ENCODE peak calls at places on chromosome 13, in five cellular contexts. Q, R, O, P and C are unnamed samples.

GRCh38 chr13:40352807-40353562 is 313.5 kb downstream of the FOXO1 start:
- DNase-seq in O (no peak), Q (no peak), R (no peak), P (no peak), C (no peak)

GRCh38 chr13:107043016-107043957 is 475.4 kb upstream of the ARGLU1 start:
- DNase-seq in P (no peak), Q (no peak), R (no peak), O (no peak), C (no peak)

GRCh38 chr13:107799001-107799400 is 416.3 kb downstream of the LIG4 start:
- DNase-seq in O (no peak), P (peak; percentile 8), R (no peak), Q (no peak), C (no peak)

GRCh38 chr13:58085819-58086218 is 454.3 kb downstream of the PCDH17 start:
- DNase-seq in O (no peak), R (no peak), P (no peak), Q (no peak), C (no peak)

GRCh38 chr13:63085851-63086250 is 1670.2 kb upstream of the PCDH20 start:
- DNase-seq in R (no peak), Q (no peak), P (no peak), O (no peak), C (no peak)

GRCh38 chr13:51980918-51981317 is 30.3 kb downstream of the ATP7B start:
- DNase-seq in O (no peak), P (no peak), R (no peak), Q (no peak), C (no peak)

GRCh38 chr13:62278271-62278670 is 862.6 kb upstream of the PCDH20 start:
- DNase-seq in Q (no peak), R (no peak), P (no peak), O (no peak), C (no peak)

GRCh38 chr13:50208826-50209335 is 193.6 kb downstream of the KCNRG start:
- DNase-seq in P (peak; percentile 77), O (no peak), Q (peak; percentile 58), R (peak; percentile 79), C (no peak)

GRCh38 chr13:90532861-90533260 is 814.6 kb upstream of the MIR17HG start:
- DNase-seq in Q (no peak), O (no peak), R (no peak), P (no peak), C (no peak)

GRCh38 chr13:24100152-24100551 is 60.4 kb upstream of the SPATA13 start:
- DNase-seq in O (no peak), P (no peak), R (no peak), Q (no peak), C (no peak)

GRCh38 chr13:73225983-73226382 is 167.2 kb downstream of the KLF5 start:
- DNase-seq in P (no peak), O (no peak), Q (no peak), R (no peak), C (no peak)

GRCh38 chr13:113939905-113940339 is 34.0 kb downstream of the C13orf46 start:
- DNase-seq in P (no peak), Q (no peak), O (no peak), R (no peak), C (no peak)

GRCh38 chr13:100363351-100363750 is 225.2 kb downstream of the GGACT start:
- DNase-seq in R (no peak), Q (no peak), O (no peak), P (peak; percentile 13), C (no peak)

GRCh38 chr13:100464006-100464405 is 124.6 kb downstream of the GGACT start:
- DNase-seq in R (no peak), Q (no peak), P (peak; percentile 58), O (no peak), C (no peak)

GRCh38 chr13:113598481-113598880 is 13.9 kb downstream of the TFDP1 start:
- DNase-seq in R (no peak), Q (no peak), P (no peak), O (no peak), C (no peak)

GRCh38 chr13:100300708-100301107 is 211.8 kb downstream of the PCCA start:
- DNase-seq in R (peak; percentile 26), O (no peak), Q (no peak), P (no peak), C (no peak)

GRCh38 chr13:87331178-87331577 is 340.0 kb upstream of the SLITRK5 start:
- DNase-seq in P (no peak), Q (no peak), R (no peak), O (no peak), C (no peak)

GRCh38 chr13:55029280-55029679 is 2000.7 kb downstream of the OLFM4 start:
- DNase-seq in P (no peak), R (no peak), O (no peak), Q (no peak), C (no peak)

GRCh38 chr13:103931396-103931795 is 865.2 kb upstream of the SLC10A2 start:
- DNase-seq in P (no peak), O (no peak), R (no peak), Q (no peak), C (no peak)

GRCh38 chr13:39144941-39145533 is 106.8 kb downstream of the NHLRC3 start:
- DNase-seq in P (peak; percentile 65), O (peak; percentile 33), R (peak; percentile 39), Q (peak; percentile 56), C (no peak)

GRCh38 chr13:113209880-113210421 is 538 bp downstream of the CUL4A start:
- DNase-seq in P (peak; percentile 58), R (peak; percentile 57), O (peak; percentile 58), Q (peak; percentile 55), C (peak; percentile 54)

GRCh38 chr13:42140494-42140893 is 92.0 kb downstream of the DGKH start:
- DNase-seq in R (no peak), O (no peak), P (no peak), Q (no peak), C (no peak)

GRCh38 chr13:33353646-33354045 is 68.1 kb upstream of the STARD13 start:
- DNase-seq in R (no peak), Q (no peak), P (no peak), O (no peak), C (no peak)

GRCh38 chr13:22262328-22262920 is 591.6 kb downstream of the FGF9 start:
- DNase-seq in P (no peak), R (no peak), Q (no peak), O (no peak), C (no peak)

GRCh38 chr13:113651511-113652403 is 6.2 kb downstream of the ATP4B start:
- DNase-seq in R (peak; percentile 9), Q (no peak), O (no peak), P (no peak), C (peak; percentile 7)

GRCh38 chr13:25232937-25233515 is 54.3 kb downstream of the MTMR6 start:
- DNase-seq in P (peak; percentile 39), R (no peak), Q (no peak), O (no peak), C (no peak)

GRCh38 chr13:66348745-66349720 is 881.1 kb downstream of the PCDH9 start:
- DNase-seq in R (no peak), P (peak; percentile 7), O (no peak), Q (no peak), C (no peak)

GRCh38 chr13:106498571-106498970 is 36.9 kb downstream of the EFNB2 start:
- DNase-seq in O (no peak), Q (no peak), R (no peak), P (no peak), C (no peak)

GRCh38 chr13:48241651-48242050 is 8.6 kb downstream of the ITM2B start:
- DNase-seq in R (no peak), O (no peak), P (no peak), Q (no peak), C (no peak)

GRCh38 chr13:32390048-32390447 is 37.9 kb downstream of the N4BP2L1 start:
- DNase-seq in P (no peak), O (no peak), R (no peak), Q (no peak), C (no peak)

GRCh38 chr13:21483748-21484147 is 24.6 kb upstream of the ZDHHC20 start:
- DNase-seq in Q (no peak), R (no peak), P (no peak), O (no peak), C (no peak)

GRCh38 chr13:40993119-40993518 is 26.0 kb downstream of the ELF1 start:
- DNase-seq in O (peak; percentile 59), P (no peak), Q (no peak), R (no peak), C (no peak)

GRCh38 chr13:105894711-105895110 is 640.8 kb downstream of the EFNB2 start:
- DNase-seq in Q (no peak), O (no peak), R (no peak), P (no peak), C (no peak)

GRCh38 chr13:33194820-33195692 is 90.5 kb downstream of the STARD13 start:
- DNase-seq in R (no peak), P (peak; percentile 86), Q (peak; percentile 16), O (peak; percentile 78), C (no peak)

DNA sequence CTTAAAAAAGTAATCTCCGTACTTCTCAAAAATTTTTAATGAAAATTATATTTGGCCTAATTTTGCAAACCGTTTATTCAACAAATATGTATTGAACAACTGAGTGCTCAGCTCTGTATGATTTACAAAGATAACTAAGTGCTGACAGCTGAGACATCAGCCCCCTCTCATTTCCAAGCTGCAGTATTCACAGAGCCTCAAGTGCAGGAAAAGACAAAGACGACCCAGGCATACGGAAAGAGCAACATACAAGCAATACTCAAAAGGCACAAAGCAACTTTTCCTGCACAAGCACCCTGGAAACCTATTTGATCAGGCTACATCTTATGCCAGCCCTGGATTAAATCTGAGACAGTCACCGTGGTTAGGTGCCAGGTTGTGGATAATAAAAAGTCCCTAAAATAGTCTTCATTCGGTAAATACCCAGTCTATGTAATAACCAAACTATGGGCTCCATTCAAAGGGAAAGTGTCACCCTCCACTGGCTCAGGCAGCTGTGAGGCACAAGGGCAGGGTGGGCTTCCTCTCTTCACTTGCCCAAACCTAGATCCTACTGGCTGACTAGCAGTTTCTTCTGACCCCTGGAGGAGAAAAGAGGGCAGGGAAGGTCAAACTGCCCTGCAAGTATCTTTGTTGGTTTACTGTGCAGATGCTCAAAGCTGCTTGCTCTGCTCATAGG is 65.5 kb downstream of the TBC1D4 start:
- DNase-seq in Q (no peak), P (no peak), O (no peak), R (no peak), C (no peak)
- TF ChIP-seq CTCF in Q (no peak), P (no peak), O (no peak), R (no peak), C (no peak)

GRCh38 chr13:29573190-29573589 is 22.3 kb downstream of the SLC7A1 start:
- DNase-seq in R (no peak), Q (no peak), O (peak; percentile 75), P (peak; percentile 19), C (no peak)
- TF ChIP-seq CTCF in R (no peak), Q (no peak), O (no peak), P (no peak), C (no peak)

GRCh38 chr13:44967656-44968451 is 21.4 kb downstream of the NUFIP1 start:
- DNase-seq in Q (no peak), P (peak; percentile 57), R (no peak), O (no peak), C (no peak)
- TF ChIP-seq CTCF in Q (no peak), P (peak; percentile 13), R (no peak), O (no peak), C (no peak)

DNA sequence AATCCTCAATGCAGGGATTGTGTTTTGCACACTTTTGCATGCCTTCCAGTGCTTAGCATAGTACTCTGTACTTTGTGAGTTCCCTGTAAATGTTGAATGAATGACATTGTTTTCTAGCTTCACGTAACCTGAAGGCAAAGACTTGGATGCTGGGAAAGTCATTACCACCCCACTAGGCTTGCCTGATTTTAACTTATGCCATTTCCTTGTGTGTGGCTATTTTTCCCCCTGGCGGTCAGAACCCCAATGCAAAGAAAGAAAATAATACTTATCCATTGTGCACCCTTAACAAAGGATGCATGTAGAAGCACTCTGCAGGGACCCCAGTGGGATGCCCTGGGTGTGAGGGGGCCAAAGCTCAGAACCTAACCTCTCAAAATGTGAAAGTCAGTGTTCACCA is 1.2 kb upstream of the ENOX1 start:
- DNase-seq in R (peak; percentile 30), P (peak; percentile 16), Q (no peak), O (no peak), C (no peak)
- TF ChIP-seq CTCF in R (peak; percentile 64), P (peak; percentile 35), Q (no peak), O (no peak), C (no peak)